ENCODE peak calls at places on chromosomes 6 and 20, in nine cellular contexts. One of them, this sample, is unnamed.

GRCh38 chr20:407953-408842 is at the start of gene RBCK1:
- DNase-seq in stimulated activated CD4-positive, alpha-beta T cell treated with anti-CD3 and anti-CD28 coated beads, TNF-alpha, amount 100 ng/mL, for 48 hours: peak
- DNase-seq in AG04450: peak
- DNase-seq in EL: peak
- DNase-seq in H54: peak
- DNase-seq in stimulated activated CD8-positive, alpha-beta memory T cell treated with anti-CD3 and anti-CD28 coated beads, Interleukin-4, amount 100 ng/mL, for 1 hour: peak
- DNase-seq in fibroblast of mammary gland: peak
- DNase-seq in PC-9: peak
- DNase-seq in occipital lobe: peak
- DNase-seq in this sample: peak

GRCh38 chr20:43040427-43040826 is 149.3 kb downstream of the PTPRT start:
- DNase-seq in stimulated activated CD4-positive, alpha-beta T cell treated with anti-CD3 and anti-CD28 coated beads, TNF-alpha, amount 100 ng/mL, for 48 hours: no peak
- DNase-seq in AG04450: no peak
- DNase-seq in EL: no peak
- DNase-seq in H54: peak
- DNase-seq in stimulated activated CD8-positive, alpha-beta memory T cell treated with anti-CD3 and anti-CD28 coated beads, Interleukin-4, amount 100 ng/mL, for 1 hour: no peak
- DNase-seq in fibroblast of mammary gland: no peak
- DNase-seq in PC-9: no peak
- DNase-seq in occipital lobe: no peak
- DNase-seq in this sample: no peak

GRCh38 chr6:34462561-34462971 is 3.3 kb upstream of the PACSIN1 start:
- DNase-seq in stimulated activated CD4-positive, alpha-beta T cell treated with anti-CD3 and anti-CD28 coated beads, TNF-alpha, amount 100 ng/mL, for 48 hours: no peak
- DNase-seq in AG04450: no peak
- DNase-seq in EL: peak
- DNase-seq in H54: peak
- DNase-seq in stimulated activated CD8-positive, alpha-beta memory T cell treated with anti-CD3 and anti-CD28 coated beads, Interleukin-4, amount 100 ng/mL, for 1 hour: no peak
- DNase-seq in fibroblast of mammary gland: peak
- DNase-seq in PC-9: peak
- DNase-seq in occipital lobe: no peak
- DNase-seq in this sample: no peak

GRCh38 chr20:46767127-46767761 is 57.8 kb downstream of the SLC2A10 start:
- DNase-seq in stimulated activated CD4-positive, alpha-beta T cell treated with anti-CD3 and anti-CD28 coated beads, TNF-alpha, amount 100 ng/mL, for 48 hours: no peak
- DNase-seq in AG04450: no peak
- DNase-seq in EL: peak
- DNase-seq in H54: peak
- DNase-seq in stimulated activated CD8-positive, alpha-beta memory T cell treated with anti-CD3 and anti-CD28 coated beads, Interleukin-4, amount 100 ng/mL, for 1 hour: no peak
- DNase-seq in fibroblast of mammary gland: peak
- DNase-seq in PC-9: no peak
- DNase-seq in occipital lobe: no peak
- DNase-seq in this sample: no peak

GRCh38 chr20:49411221-49411925 is 71.1 kb downstream of the KCNB1 start:
- DNase-seq in stimulated activated CD4-positive, alpha-beta T cell treated with anti-CD3 and anti-CD28 coated beads, TNF-alpha, amount 100 ng/mL, for 48 hours: no peak
- DNase-seq in AG04450: no peak
- DNase-seq in EL: peak
- DNase-seq in H54: no peak
- DNase-seq in stimulated activated CD8-positive, alpha-beta memory T cell treated with anti-CD3 and anti-CD28 coated beads, Interleukin-4, amount 100 ng/mL, for 1 hour: no peak
- DNase-seq in fibroblast of mammary gland: no peak
- DNase-seq in PC-9: no peak
- DNase-seq in occipital lobe: no peak
- DNase-seq in this sample: no peak

GRCh38 chr20:56487216-56487615 is 18.8 kb downstream of the RTF2 start:
- DNase-seq in stimulated activated CD4-positive, alpha-beta T cell treated with anti-CD3 and anti-CD28 coated beads, TNF-alpha, amount 100 ng/mL, for 48 hours: no peak
- DNase-seq in AG04450: no peak
- DNase-seq in EL: no peak
- DNase-seq in H54: no peak
- DNase-seq in stimulated activated CD8-positive, alpha-beta memory T cell treated with anti-CD3 and anti-CD28 coated beads, Interleukin-4, amount 100 ng/mL, for 1 hour: no peak
- DNase-seq in fibroblast of mammary gland: no peak
- DNase-seq in PC-9: no peak
- DNase-seq in occipital lobe: no peak
- DNase-seq in this sample: no peak

GRCh38 chr6:128491643-128492206 is 28.7 kb downstream of the PTPRK start:
- DNase-seq in stimulated activated CD4-positive, alpha-beta T cell treated with anti-CD3 and anti-CD28 coated beads, TNF-alpha, amount 100 ng/mL, for 48 hours: no peak
- DNase-seq in AG04450: no peak
- DNase-seq in EL: no peak
- DNase-seq in H54: no peak
- DNase-seq in stimulated activated CD8-positive, alpha-beta memory T cell treated with anti-CD3 and anti-CD28 coated beads, Interleukin-4, amount 100 ng/mL, for 1 hour: no peak
- DNase-seq in fibroblast of mammary gland: peak
- DNase-seq in PC-9: no peak
- DNase-seq in occipital lobe: no peak
- DNase-seq in this sample: no peak

GRCh38 chr6:54107470-54107869 is 3.8 kb upstream of the MLIP start:
- DNase-seq in stimulated activated CD4-positive, alpha-beta T cell treated with anti-CD3 and anti-CD28 coated beads, TNF-alpha, amount 100 ng/mL, for 48 hours: no peak
- DNase-seq in AG04450: no peak
- DNase-seq in EL: no peak
- DNase-seq in H54: no peak
- DNase-seq in stimulated activated CD8-positive, alpha-beta memory T cell treated with anti-CD3 and anti-CD28 coated beads, Interleukin-4, amount 100 ng/mL, for 1 hour: no peak
- DNase-seq in fibroblast of mammary gland: no peak
- DNase-seq in PC-9: no peak
- DNase-seq in occipital lobe: no peak
- DNase-seq in this sample: no peak

GRCh38 chr6:111615916-111616612 is 10.4 kb upstream of the TRAF3IP2 start:
- DNase-seq in stimulated activated CD4-positive, alpha-beta T cell treated with anti-CD3 and anti-CD28 coated beads, TNF-alpha, amount 100 ng/mL, for 48 hours: no peak
- DNase-seq in AG04450: no peak
- DNase-seq in EL: no peak
- DNase-seq in H54: no peak
- DNase-seq in stimulated activated CD8-positive, alpha-beta memory T cell treated with anti-CD3 and anti-CD28 coated beads, Interleukin-4, amount 100 ng/mL, for 1 hour: no peak
- DNase-seq in fibroblast of mammary gland: no peak
- DNase-seq in PC-9: peak
- DNase-seq in occipital lobe: no peak
- DNase-seq in this sample: no peak